ENCODE peak calls at places on chromosomes 13 and 19, in four cellular contexts. One of them, this sample, is unnamed.
A peak's percentile ranks its signal among the peaks of the same experiment; 100 is the strongest.

GRCh38 chr13:113464476-113464875 is 11.2 kb upstream of the ADPRHL1 start:
- DNase-seq in H1: no peak
- DNase-seq in HepG2: no peak
- DNase-seq in GM12878: no peak
- DNase-seq in this sample: no peak

GRCh38 chr13:93857126-93857525 is 622.4 kb downstream of the DCT start:
- DNase-seq in H1: no peak
- DNase-seq in HepG2: no peak
- DNase-seq in GM12878: no peak
- DNase-seq in this sample: no peak

GRCh38 chr19:54551293-54551692 is 22.3 kb upstream of the LILRA2 start:
- DNase-seq in H1: no peak
- DNase-seq in HepG2: no peak
- DNase-seq in GM12878: peak; percentile 67
- DNase-seq in this sample: no peak

GRCh38 chr19:29673451-29674371 is 8.4 kb downstream of the PLEKHF1 start:
- DNase-seq in H1: no peak
- DNase-seq in HepG2: no peak
- DNase-seq in GM12878: no peak
- DNase-seq in this sample: no peak

GRCh38 chr13:39159393-39159792 is 121.1 kb downstream of the NHLRC3 start:
- DNase-seq in H1: no peak
- DNase-seq in HepG2: no peak
- DNase-seq in GM12878: no peak
- DNase-seq in this sample: no peak

GRCh38 chr13:41426047-41426446 is 31.3 kb upstream of the RGCC start:
- DNase-seq in H1: no peak
- DNase-seq in HepG2: no peak
- DNase-seq in GM12878: no peak
- DNase-seq in this sample: no peak

GRCh38 chr19:5345895-5346386 is 5.3 kb upstream of the PTPRS start:
- DNase-seq in H1: no peak
- DNase-seq in HepG2: no peak
- DNase-seq in GM12878: no peak
- DNase-seq in this sample: no peak

GRCh38 chr19:55676889-55677505 is 2.0 kb downstream of the EPN1 start:
- DNase-seq in H1: no peak
- DNase-seq in HepG2: no peak
- DNase-seq in GM12878: no peak
- DNase-seq in this sample: no peak

GRCh38 chr13:29516880-29517279 is 78.6 kb downstream of the SLC7A1 start:
- DNase-seq in H1: no peak
- DNase-seq in HepG2: no peak
- DNase-seq in GM12878: no peak
- DNase-seq in this sample: no peak

GRCh38 chr13:75316427-75316826 is 165.5 kb downstream of the TBC1D4 start:
- DNase-seq in H1: no peak
- DNase-seq in HepG2: no peak
- DNase-seq in GM12878: no peak
- DNase-seq in this sample: no peak

GRCh38 chr13:35512271-35512920 is 35.9 kb upstream of the MAB21L1 start:
- DNase-seq in H1: no peak
- DNase-seq in HepG2: no peak
- DNase-seq in GM12878: no peak
- DNase-seq in this sample: no peak
- TF ChIP-seq ZNF274 in H1: no peak
- TF ChIP-seq ZNF274 in HepG2: no peak
- TF ChIP-seq ZNF274 in GM12878: no peak
- TF ChIP-seq ZNF274 in this sample: no peak

GRCh38 chr13:77857810-77858209 is 60.8 kb downstream of the EDNRB start:
- DNase-seq in H1: no peak
- DNase-seq in HepG2: no peak
- DNase-seq in GM12878: no peak
- DNase-seq in this sample: no peak
- TF ChIP-seq SUZ12 in H1: no peak
- TF ChIP-seq SUZ12 in HepG2: no peak
- TF ChIP-seq SUZ12 in GM12878: no peak
- TF ChIP-seq SUZ12 in this sample: no peak

GRCh38 chr13:112179421-112179820 is 112.5 kb downstream of the SOX1 start:
- DNase-seq in H1: no peak
- DNase-seq in HepG2: no peak
- DNase-seq in GM12878: no peak
- DNase-seq in this sample: no peak

GRCh38 chr13:112182831-112183543 is 116.0 kb downstream of the SOX1 start:
- DNase-seq in H1: no peak
- DNase-seq in HepG2: peak; percentile 10
- DNase-seq in GM12878: no peak
- DNase-seq in this sample: no peak

GRCh38 chr13:112182251-112182650 is 115.3 kb downstream of the SOX1 start:
- DNase-seq in H1: no peak
- DNase-seq in HepG2: no peak
- DNase-seq in GM12878: no peak
- DNase-seq in this sample: no peak

GRCh38 chr13:112179995-112180394 is 113.0 kb downstream of the SOX1 start:
- DNase-seq in H1: no peak
- DNase-seq in HepG2: no peak
- DNase-seq in GM12878: no peak
- DNase-seq in this sample: no peak

GRCh38 chr13:112181336-112182051 is 114.5 kb downstream of the SOX1 start:
- DNase-seq in H1: no peak
- DNase-seq in HepG2: no peak
- DNase-seq in GM12878: no peak
- DNase-seq in this sample: no peak
- TF ChIP-seq YY1 in H1: no peak
- TF ChIP-seq YY1 in HepG2: no peak
- TF ChIP-seq YY1 in GM12878: no peak
- TF ChIP-seq YY1 in this sample: no peak

DNA sequence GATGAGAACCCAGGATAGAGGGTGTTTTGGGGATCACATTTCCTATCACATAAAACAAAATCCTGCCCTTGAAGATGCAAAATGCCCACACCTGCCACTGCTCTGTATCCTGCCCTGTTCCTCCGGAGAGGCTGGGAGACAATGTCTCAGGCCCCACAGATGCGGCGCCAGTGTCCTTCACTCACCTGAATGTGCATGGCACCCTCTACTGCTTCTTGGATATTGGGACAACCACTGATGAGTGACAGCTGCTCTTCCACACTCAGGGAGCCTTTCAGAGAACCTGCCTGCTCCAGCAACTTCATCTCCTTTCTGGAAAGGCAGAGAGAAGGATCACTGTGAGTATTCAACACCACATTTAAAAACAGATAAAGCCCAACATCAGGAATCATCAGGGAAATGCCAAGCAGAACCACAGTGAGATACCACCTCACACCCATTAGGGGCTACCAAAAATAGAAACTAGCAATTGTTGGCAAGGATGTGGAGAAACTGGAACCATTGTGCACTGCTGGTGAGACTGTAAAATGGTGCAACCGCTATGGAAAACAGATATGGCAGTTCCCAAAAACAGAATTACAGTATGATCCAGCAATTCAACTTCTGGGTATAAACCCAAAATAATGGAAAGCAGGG is 36.4 kb downstream of the CRYL1 start:
- DNase-seq in H1: no peak
- DNase-seq in HepG2: no peak
- DNase-seq in GM12878: no peak
- DNase-seq in this sample: no peak
- TF ChIP-seq ZNF274 in H1: no peak
- TF ChIP-seq ZNF274 in HepG2: no peak
- TF ChIP-seq ZNF274 in GM12878: no peak
- TF ChIP-seq ZNF274 in this sample: no peak

GRCh38 chr19:38639679-38640078 is 7.8 kb upstream of the ACTN4 start:
- DNase-seq in H1: no peak
- DNase-seq in HepG2: no peak
- DNase-seq in GM12878: no peak
- DNase-seq in this sample: no peak

GRCh38 chr19:38635483-38636399 is 11.7 kb upstream of the ACTN4 start:
- DNase-seq in H1: no peak
- DNase-seq in HepG2: no peak
- DNase-seq in GM12878: no peak
- DNase-seq in this sample: no peak

GRCh38 chr19:38632476-38633213 is 13.7 kb downstream of the EIF3K start:
- DNase-seq in H1: no peak
- DNase-seq in HepG2: no peak
- DNase-seq in GM12878: no peak
- DNase-seq in this sample: no peak

GRCh38 chr19:38638461-38638860 is 9.0 kb upstream of the ACTN4 start:
- DNase-seq in H1: no peak
- DNase-seq in HepG2: no peak
- DNase-seq in GM12878: no peak
- DNase-seq in this sample: no peak

DNA sequence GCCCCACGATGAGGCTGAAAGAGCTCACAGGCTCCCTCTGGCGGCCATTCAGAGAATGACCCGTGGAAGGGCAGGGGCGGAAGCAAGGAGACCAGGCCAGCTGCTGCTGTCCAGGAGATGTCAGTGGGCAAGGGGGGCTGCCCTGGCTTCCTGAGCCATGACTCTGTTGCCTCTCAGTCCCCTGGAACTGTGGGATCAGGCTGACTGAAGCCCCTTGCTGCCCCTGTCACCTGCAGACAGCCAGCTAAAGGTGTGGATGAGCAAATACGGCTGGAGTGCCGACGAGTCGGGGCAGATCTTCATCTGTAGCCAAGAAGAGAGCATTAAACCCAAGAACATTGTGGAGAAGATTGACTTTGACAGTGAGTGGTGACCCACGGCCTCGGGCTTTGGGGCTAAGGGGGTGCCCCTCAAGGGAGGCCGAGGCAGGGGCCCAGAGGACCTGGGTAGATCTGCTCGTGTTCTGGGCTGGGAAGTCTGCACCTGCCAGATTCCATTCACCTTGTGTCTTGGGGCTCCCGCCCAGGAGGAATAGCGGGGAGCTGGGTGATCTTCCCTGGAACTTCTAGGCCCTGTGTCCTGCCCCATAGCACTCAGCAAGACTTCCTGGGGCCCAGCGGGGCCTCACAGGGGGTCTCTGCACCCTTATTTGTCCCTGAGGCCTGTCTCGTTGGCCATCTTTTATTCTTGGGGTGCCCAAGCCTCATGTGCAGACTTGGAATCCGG is 12.5 kb upstream of the ACTN4 start:
- DNase-seq in H1: peak; percentile 95
- DNase-seq in HepG2: no peak
- DNase-seq in GM12878: peak; percentile 32
- DNase-seq in this sample: no peak
- TF ChIP-seq SUZ12 in H1: no peak
- TF ChIP-seq SUZ12 in HepG2: no peak
- TF ChIP-seq SUZ12 in GM12878: no peak
- TF ChIP-seq SUZ12 in this sample: no peak

GRCh38 chr13:37198629-37199028 is 93.2 kb upstream of the CSNK1A1L start:
- DNase-seq in H1: no peak
- DNase-seq in HepG2: no peak
- DNase-seq in GM12878: no peak
- DNase-seq in this sample: peak; percentile 49

GRCh38 chr13:37192986-37193385 is 87.5 kb upstream of the CSNK1A1L start:
- DNase-seq in H1: no peak
- DNase-seq in HepG2: no peak
- DNase-seq in GM12878: no peak
- DNase-seq in this sample: no peak

GRCh38 chr13:37194428-37194861 is 89.0 kb upstream of the CSNK1A1L start:
- DNase-seq in H1: no peak
- DNase-seq in HepG2: no peak
- DNase-seq in GM12878: no peak
- DNase-seq in this sample: no peak
- TF ChIP-seq YY1 in H1: no peak
- TF ChIP-seq YY1 in HepG2: no peak
- TF ChIP-seq YY1 in GM12878: no peak
- TF ChIP-seq YY1 in this sample: no peak

DNA sequence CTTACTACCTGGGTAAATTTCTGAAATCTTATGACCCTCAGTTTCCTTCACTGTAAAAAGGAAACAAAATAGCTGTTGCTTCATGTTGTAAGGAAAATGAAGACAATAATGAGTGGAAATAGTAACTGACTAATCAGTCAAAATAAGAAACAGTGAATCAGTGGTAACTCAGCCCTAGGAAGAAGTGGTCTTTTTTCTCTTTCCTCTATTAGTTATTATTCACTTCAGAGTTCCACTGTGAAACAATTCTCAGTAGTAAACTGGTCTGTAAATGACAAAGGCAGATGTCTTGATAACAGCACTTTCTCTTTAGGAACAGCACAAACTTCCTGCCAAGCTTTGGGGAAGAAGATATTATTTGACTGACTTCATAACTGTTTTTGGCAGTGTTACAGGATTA is 600.5 kb upstream of the KLHL1 start:
- DNase-seq in H1: no peak
- DNase-seq in HepG2: no peak
- DNase-seq in GM12878: no peak
- DNase-seq in this sample: no peak
- TF ChIP-seq ZNF274 in H1: no peak
- TF ChIP-seq ZNF274 in HepG2: no peak
- TF ChIP-seq ZNF274 in GM12878: no peak
- TF ChIP-seq ZNF274 in this sample: no peak

GRCh38 chr19:20926796-20927195 is 3.7 kb downstream of the ZNF85 start:
- DNase-seq in H1: no peak
- DNase-seq in HepG2: peak; percentile 2
- DNase-seq in GM12878: no peak
- DNase-seq in this sample: no peak

GRCh38 chr19:20925481-20925880 is 2.4 kb downstream of the ZNF85 start:
- DNase-seq in H1: no peak
- DNase-seq in HepG2: no peak
- DNase-seq in GM12878: no peak
- DNase-seq in this sample: no peak

GRCh38 chr19:20928371-20928770 is 5.3 kb downstream of the ZNF85 start:
- DNase-seq in H1: peak; percentile 23
- DNase-seq in HepG2: no peak
- DNase-seq in GM12878: no peak
- DNase-seq in this sample: no peak

DNA sequence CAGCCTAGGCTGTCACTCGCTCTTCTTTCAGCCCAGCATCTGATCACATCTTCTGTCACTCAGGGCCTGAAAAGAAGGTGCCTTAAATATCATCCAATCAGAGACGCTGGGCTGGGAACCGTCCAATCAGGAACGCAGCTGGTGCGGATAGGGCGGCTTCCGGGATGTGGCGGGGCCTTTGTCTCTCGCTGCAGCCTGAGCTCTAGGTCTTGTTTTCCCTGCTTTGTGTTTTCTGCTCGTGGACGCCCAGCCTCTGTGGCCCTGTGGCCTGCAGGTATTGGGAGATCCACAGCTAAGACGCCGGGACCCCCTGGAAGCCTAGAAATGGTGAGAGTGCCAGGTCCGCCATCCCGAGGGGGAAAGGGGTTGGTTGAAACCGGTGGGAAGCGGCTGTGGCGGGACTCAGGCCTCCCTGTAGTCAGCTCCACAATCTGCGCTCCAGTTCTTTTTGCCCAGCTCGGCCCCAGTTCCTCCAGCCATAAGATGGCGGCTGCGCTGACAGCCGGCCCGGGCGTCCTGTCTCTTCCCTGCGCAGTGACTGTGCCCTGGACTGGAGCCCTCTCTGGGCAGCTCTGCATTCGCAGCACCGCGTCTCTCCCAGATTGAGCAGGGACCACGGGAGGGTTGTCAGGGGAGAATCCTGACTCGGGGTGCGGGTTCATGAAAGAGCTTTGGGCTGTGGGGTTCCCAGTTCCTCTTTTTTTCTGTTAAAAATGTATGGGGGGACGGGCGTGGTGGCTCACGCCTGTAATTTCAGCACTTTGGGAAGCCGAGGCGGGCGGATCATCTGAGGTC is at the start of gene ZNF85:
- DNase-seq in H1: peak; percentile 88
- DNase-seq in HepG2: peak; percentile 78
- DNase-seq in GM12878: peak; percentile 84
- DNase-seq in this sample: peak; percentile 95
- TF ChIP-seq SUZ12 in H1: no peak
- TF ChIP-seq SUZ12 in HepG2: no peak
- TF ChIP-seq SUZ12 in GM12878: no peak
- TF ChIP-seq SUZ12 in this sample: no peak

This sample was measured in NT2/D1.